ENCODE peak calls at places on chromosomes 4 and X, in six cellular contexts. S is fibroblast of villous mesenchyme, B is kidney epithelial cell, Z is mucosa of descending colon, E is neural progenitor cell, H is MV-4-11. M is an unnamed sample.

GRCh38 chrX:115047181-115047580 is 29.8 kb upstream of the IL13RA2 start:
- DNase-seq in Z (no peak), E (no peak), B (peak; percentile 32), H (no peak), S (peak; percentile 30), M (no peak)

GRCh38 chr4:87209696-87210095 is 10.7 kb downstream of the KLHL8 start:
- DNase-seq in B (no peak), E (no peak), Z (no peak), S (no peak), H (peak; percentile 93), M (no peak)

GRCh38 chrX:10620121-10620699 is at the start of gene MID1:
- DNase-seq in E (peak; percentile 89), B (no peak), H (no peak), S (peak; percentile 83), Z (peak; percentile 64), M (peak; percentile 55)

GRCh38 chr4:101953949-101954348 is 163.4 kb downstream of the BANK1 start:
- DNase-seq in H (no peak), Z (no peak), S (peak; percentile 38), E (peak; percentile 65), B (peak; percentile 79), M (no peak)

GRCh38 chr4:177583000-177583399 is 140.8 kb upstream of the AGA start:
- DNase-seq in Z (no peak), S (peak; percentile 14), H (no peak), B (no peak), E (no peak), M (no peak)

GRCh38 chr4:133152330-133152791 is 3.3 kb downstream of the PCDH10 start:
- DNase-seq in H (no peak), S (no peak), E (peak; percentile 46), Z (no peak), B (no peak), M (no peak)

GRCh38 chr4:139767168-139767567 is 101.5 kb downstream of the MGST2 start:
- DNase-seq in H (peak; percentile 86), E (no peak), Z (no peak), B (peak; percentile 87), S (peak; percentile 19), M (no peak)

GRCh38 chr4:40984051-40984450 is 230.3 kb downstream of the APBB2 start:
- DNase-seq in H (no peak), Z (no peak), E (no peak), S (peak; percentile 44), B (no peak), M (no peak)

GRCh38 chr4:3771932-3772495 is 5.8 kb downstream of the ADRA2C start:
- DNase-seq in H (no peak), E (no peak), B (no peak), Z (no peak), S (no peak), M (no peak)

GRCh38 chrX:41381685-41382084 is 47.7 kb downstream of the DDX3X start:
- DNase-seq in S (peak; percentile 94), E (peak; percentile 51), H (peak; percentile 69), Z (peak; percentile 47), B (peak; percentile 23), M (peak; percentile 56)

GRCh38 chr4:131613824-131614216 is 1535.3 kb upstream of the PCDH10 start:
- DNase-seq in H (peak; percentile 82), E (no peak), B (no peak), Z (no peak), S (no peak), M (no peak)

GRCh38 chrX:114344756-114345155 is 239.1 kb upstream of the HTR2C start:
- DNase-seq in H (peak; percentile 9), E (peak; percentile 77), S (peak; percentile 34), B (peak; percentile 7), Z (no peak), M (peak; percentile 26)

GRCh38 chr4:7505116-7505900 is 70.6 kb upstream of the PSAPL1 start:
- DNase-seq in E (no peak), H (no peak), S (no peak), Z (no peak), B (no peak), M (no peak)

GRCh38 chr4:81470456-81471327 is 1.0 kb downstream of the RASGEF1B start:
- DNase-seq in Z (peak; percentile 68), S (no peak), H (no peak), E (peak; percentile 54), B (no peak), M (no peak)

GRCh38 chrX:153519569-153520285 is 2.3 kb downstream of the ATP2B3 start:
- DNase-seq in E (no peak), B (peak; percentile 10), H (no peak), S (no peak), Z (no peak), M (no peak)

GRCh38 chrX:120726294-120726693 is 96.4 kb upstream of the C1GALT1C1 start:
- DNase-seq in B (no peak), H (peak; percentile 89), Z (no peak), S (no peak), E (no peak), M (no peak)

GRCh38 chr4:13511101-13511500 is 27.0 kb upstream of the RAB28 start:
- DNase-seq in S (no peak), B (no peak), H (no peak), Z (no peak), E (no peak), M (no peak)

GRCh38 chr4:1489639-1489995 is 83.4 kb upstream of the NKX1-1 start:
- DNase-seq in Z (peak; percentile 20), E (no peak), B (no peak), H (no peak), S (no peak), M (no peak)

GRCh38 chr4:8255698-8256441 is 13.7 kb upstream of the HTRA3 start:
- DNase-seq in S (peak; percentile 74), B (no peak), Z (no peak), H (no peak), E (no peak), M (no peak)

GRCh38 chr4:139655116-139655515 is 10.5 kb upstream of the MGST2 start:
- DNase-seq in S (peak; percentile 42), E (peak; percentile 33), Z (no peak), B (no peak), H (peak; percentile 41), M (no peak)

GRCh38 chrX:68146054-68146453 is 287.2 kb downstream of the OPHN1 start:
- DNase-seq in S (peak; percentile 32), Z (no peak), H (peak; percentile 40), E (peak; percentile 20), B (peak; percentile 5), M (peak; percentile 10)

GRCh38 chrX:132820675-132821074 is 137.8 kb downstream of the HS6ST2 start:
- DNase-seq in S (no peak), H (no peak), B (no peak), Z (no peak), E (no peak), M (no peak)

GRCh38 chrX:97030947-97031346 is 147.2 kb downstream of the RPA4 start:
- DNase-seq in S (no peak), E (no peak), Z (no peak), B (no peak), H (no peak), M (no peak)

GRCh38 chr4:81896936-81897335 is 425.2 kb upstream of the RASGEF1B start:
- DNase-seq in E (no peak), Z (no peak), B (peak; percentile 31), S (no peak), H (no peak), M (no peak)

GRCh38 chr4:15469402-15470148 is at the start of gene CC2D2A:
- DNase-seq in E (peak; percentile 50), B (peak; percentile 39), S (peak; percentile 64), H (no peak), Z (no peak), M (no peak)

GRCh38 chrX:16573781-16574180 is 76.2 kb upstream of the S100G start:
- DNase-seq in B (no peak), Z (no peak), H (no peak), S (peak; percentile 29), E (no peak), M (no peak)

GRCh38 chrX:100928660-100929613 is at the start of gene XKRX:
- DNase-seq in S (no peak), H (no peak), Z (peak; percentile 75), E (peak; percentile 62), B (no peak), M (peak; percentile 35)

GRCh38 chrX:119503484-119503861 is 35.2 kb downstream of the SLC25A5 start:
- DNase-seq in S (peak; percentile 63), E (no peak), B (peak; percentile 9), Z (peak; percentile 59), H (no peak), M (no peak)

GRCh38 chrX:116111497-116111896 is 59.0 kb upstream of the AGTR2 start:
- DNase-seq in Z (no peak), H (no peak), S (no peak), B (no peak), E (no peak), M (no peak)

GRCh38 chrX:70219938-70220764 is 14.3 kb upstream of the AWAT1 start:
- DNase-seq in H (no peak), E (no peak), Z (peak; percentile 32), S (no peak), B (no peak), M (peak; percentile 50)

GRCh38 chrX:3659761-3660160 is 53.7 kb downstream of the PRKX start:
- DNase-seq in E (no peak), H (no peak), B (no peak), Z (no peak), S (peak; percentile 14), M (no peak)

GRCh38 chrX:1673337-1673736 is 58.5 kb downstream of the ASMT start:
- DNase-seq in B (no peak), S (peak; percentile 8), H (peak; percentile 27), E (peak; percentile 36), Z (peak; percentile 28), M (peak; percentile 46)

GRCh38 chrX:71650333-71650969 is 16.9 kb upstream of the LOC101059915 start:
- DNase-seq in B (no peak), H (peak; percentile 5), Z (no peak), S (no peak), E (no peak), M (no peak)

GRCh38 chr4:108331905-108332632 is 163.3 kb upstream of the LEF1 start:
- DNase-seq in Z (no peak), S (no peak), E (no peak), H (no peak), B (no peak), M (no peak)

GRCh38 chr4:89305028-89305427 is 2.6 kb downstream of the GPRIN3 start:
- DNase-seq in Z (peak; percentile 43), S (no peak), H (no peak), B (no peak), E (no peak), M (no peak)

GRCh38 chr4:145177906-145178538 is 2.4 kb downstream of the OTUD4 start:
- DNase-seq in S (peak; percentile 38), H (peak; percentile 82), E (no peak), Z (no peak), B (no peak), M (no peak)

GRCh38 chr4:188941524-188942109 is 802.4 kb downstream of the TRIML1 start:
- DNase-seq in Z (no peak), S (peak; percentile 99), H (peak; percentile 57), E (no peak), B (peak; percentile 100), M (peak; percentile 95)

M was measured in HCT116.